ENCODE peak calls at places on chromosome 17, in six cellular contexts. Z, B, M, K, G and R are unnamed samples.

GRCh38 chr17:34816806-34817205 is 144.5 kb downstream of the CCT6B start:
- DNase-seq in Z (no peak), B (no peak), M (no peak), K (no peak), G (no peak), R (no peak)

GRCh38 chr17:44187131-44187899 is 543 bp downstream of the TMUB2 start:
- DNase-seq in Z (peak; percentile 46), B (peak; percentile 93), M (no peak), K (no peak), G (no peak), R (no peak)

GRCh38 chr17:80218391-80218790 is 1.7 kb downstream of the SGSH start:
- DNase-seq in Z (no peak), B (no peak), M (no peak), K (no peak), G (no peak), R (no peak)

GRCh38 chr17:50684612-50685333 is 22.9 kb downstream of the ANKRD40 start:
- DNase-seq in Z (no peak), B (peak; percentile 63), M (peak; percentile 18), K (no peak), G (peak; percentile 91), R (no peak)

GRCh38 chr17:51427259-51428255 is 167.2 kb downstream of the UTP18 start:
- DNase-seq in Z (no peak), B (no peak), M (no peak), K (no peak), G (no peak), R (no peak)

GRCh38 chr17:77233127-77233526 is 92.4 kb downstream of the SEC14L1 start:
- DNase-seq in Z (no peak), B (no peak), M (no peak), K (no peak), G (no peak), R (no peak)

GRCh38 chr17:36463916-36464764 is 22.3 kb upstream of the ZNHIT3 start:
- DNase-seq in Z (peak; percentile 67), B (peak; percentile 88), M (no peak), K (no peak), G (peak; percentile 58), R (no peak)

GRCh38 chr17:75356260-75356937 is 49.1 kb downstream of the GRB2 start:
- DNase-seq in Z (no peak), B (no peak), M (no peak), K (no peak), G (no peak), R (no peak)

GRCh38 chr17:29617481-29618271 is 5.0 kb downstream of the CORO6 start:
- DNase-seq in Z (peak; percentile 49), B (peak; percentile 90), M (no peak), K (no peak), G (peak; percentile 89), R (no peak)

GRCh38 chr17:57534863-57535651 is 210.0 kb downstream of the CCDC182 start:
- DNase-seq in Z (no peak), B (no peak), M (no peak), K (no peak), G (no peak), R (no peak)

GRCh38 chr17:67534941-67535340 is 157.9 kb downstream of the PITPNC1 start:
- DNase-seq in Z (no peak), B (no peak), M (no peak), K (no peak), G (no peak), R (no peak)

GRCh38 chr17:79150035-79150733 is 75.6 kb downstream of the ENGASE start:
- DNase-seq in Z (no peak), B (no peak), M (no peak), K (no peak), G (no peak), R (no peak)

GRCh38 chr17:30393491-30393890 is 14.8 kb downstream of the CPD start:
- DNase-seq in Z (peak; percentile 29), B (no peak), M (no peak), K (no peak), G (no peak), R (no peak)

GRCh38 chr17:72942594-72942993 is 149.9 kb downstream of the SLC39A11 start:
- DNase-seq in Z (peak; percentile 20), B (no peak), M (no peak), K (no peak), G (no peak), R (no peak)

GRCh38 chr17:67718325-67718941 is 697 bp downstream of the NOL11 start:
- DNase-seq in Z (peak; percentile 49), B (no peak), M (no peak), K (peak; percentile 5), G (peak; percentile 34), R (no peak)

GRCh38 chr17:58417300-58418092 is at the start of gene RNF43:
- DNase-seq in Z (peak; percentile 71), B (peak; percentile 96), M (peak; percentile 90), K (peak; percentile 77), G (peak; percentile 98), R (peak; percentile 96)

GRCh38 chr17:17935321-17936271 is 36.6 kb downstream of the TOM1L2 start:
- DNase-seq in Z (peak; percentile 92), B (no peak), M (peak; percentile 83), K (peak; percentile 53), G (peak; percentile 72), R (no peak)

GRCh38 chr17:78144146-78144719 is 2.0 kb upstream of the C17orf99 start:
- DNase-seq in Z (peak; percentile 76), B (peak; percentile 94), M (peak; percentile 71), K (peak; percentile 75), G (peak; percentile 90), R (no peak)

GRCh38 chr17:67490471-67490870 is 113.4 kb downstream of the PITPNC1 start:
- DNase-seq in Z (no peak), B (no peak), M (no peak), K (no peak), G (no peak), R (no peak)

GRCh38 chr17:41992576-41992975 is 24.7 kb downstream of the DNAJC7 start:
- DNase-seq in Z (no peak), B (no peak), M (no peak), K (no peak), G (no peak), R (no peak)

GRCh38 chr17:63714550-63715277 is 14.8 kb upstream of the LIMD2 start:
- DNase-seq in Z (peak; percentile 71), B (no peak), M (peak; percentile 27), K (no peak), G (no peak), R (no peak)

GRCh38 chr17:45230787-45231480 is 9.2 kb downstream of the FMNL1 start:
- DNase-seq in Z (peak; percentile 33), B (no peak), M (no peak), K (no peak), G (no peak), R (no peak)

GRCh38 chr17:66337866-66338472 is 35.6 kb downstream of the PRKCA start:
- DNase-seq in Z (no peak), B (no peak), M (no peak), K (no peak), G (no peak), R (no peak)

GRCh38 chr17:56112086-56112485 is 41.2 kb upstream of the ANKFN1 start:
- DNase-seq in Z (peak; percentile 64), B (no peak), M (no peak), K (no peak), G (no peak), R (no peak)

GRCh38 chr17:64174686-64175456 is 44.9 kb upstream of the ERN1 start:
- DNase-seq in Z (peak; percentile 71), B (no peak), M (no peak), K (peak; percentile 53), G (no peak), R (no peak)

GRCh38 chr17:71302721-71303549 is 817.9 kb upstream of the SOX9 start:
- DNase-seq in Z (no peak), B (no peak), M (no peak), K (no peak), G (no peak), R (no peak)

GRCh38 chr17:73293031-73293430 is 18.8 kb downstream of the CDC42EP4 start:
- DNase-seq in Z (no peak), B (no peak), M (no peak), K (no peak), G (no peak), R (no peak)

GRCh38 chr17:39104657-39105056 is 46.8 kb downstream of the PLXDC1 start:
- DNase-seq in Z (no peak), B (no peak), M (no peak), K (no peak), G (no peak), R (no peak)

GRCh38 chr17:65431116-65431515 is 130.3 kb downstream of the AXIN2 start:
- DNase-seq in Z (no peak), B (no peak), M (no peak), K (no peak), G (no peak), R (no peak)

GRCh38 chr17:46862949-46863348 is 11.6 kb downstream of the WNT9B start:
- DNase-seq in Z (no peak), B (peak; percentile 48), M (no peak), K (no peak), G (no peak), R (no peak)

GRCh38 chr17:46866747-46867146 is 15.4 kb downstream of the WNT9B start:
- DNase-seq in Z (no peak), B (no peak), M (no peak), K (no peak), G (no peak), R (no peak)

GRCh38 chr17:46866325-46866724 is 14.9 kb downstream of the WNT9B start:
- DNase-seq in Z (no peak), B (peak; percentile 22), M (no peak), K (no peak), G (no peak), R (no peak)

GRCh38 chr17:46863383-46864121 is 12.2 kb downstream of the WNT9B start:
- DNase-seq in Z (no peak), B (peak; percentile 39), M (no peak), K (no peak), G (no peak), R (no peak)

DNA sequence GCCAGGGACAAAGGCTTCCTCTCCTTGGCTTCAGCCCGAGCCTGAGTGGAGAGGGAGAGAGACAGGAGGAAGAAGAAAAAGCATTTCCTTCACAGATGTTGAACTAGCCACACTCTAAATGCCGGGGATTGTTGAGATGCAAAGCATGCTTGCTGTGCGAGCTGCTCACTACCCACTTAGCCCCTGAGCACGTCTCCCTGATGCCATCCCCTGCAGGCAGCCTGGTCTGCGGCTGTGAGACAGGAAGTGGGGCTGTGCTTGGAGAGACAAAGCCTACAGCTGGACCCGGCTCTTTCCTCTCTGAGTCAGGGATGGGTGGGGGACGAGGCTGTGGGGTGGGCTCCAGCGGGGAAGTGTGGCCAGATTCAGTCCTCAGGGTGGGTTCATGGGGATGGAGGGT is 13.7 kb downstream of the WNT9B start:
- DNase-seq in Z (peak; percentile 38), B (peak; percentile 40), M (no peak), K (no peak), G (no peak), R (no peak)
- H3K4me1 ChIP-seq in Z (peaks cover 4% of the 10 kb centered on the region), B (no peaks in the 10 kb centered on the region), M (no peaks in the 10 kb centered on the region), K (no peaks in the 10 kb centered on the region), G (no peaks in the 10 kb centered on the region), R (no peaks in the 10 kb centered on the region)

GRCh38 chr17:60640503-60640902 is 37.1 kb upstream of the BCAS3 start:
- DNase-seq in Z (peak; percentile 22), B (no peak), M (no peak), K (no peak), G (no peak), R (no peak)
- TF ChIP-seq CTCF in Z (peak; percentile 37), B (no peak), M (no peak), K (no peak), G (no peak), R (no peak)

GRCh38 chr17:1449412-1449967 is 6.5 kb downstream of the CRK start:
- DNase-seq in Z (no peak), B (no peak), M (no peak), K (no peak), G (no peak), R (no peak)
- H3K4me1 ChIP-seq in Z (peaks cover 3% of the 10 kb centered on the region), B (peaks cover 8% of the 10 kb centered on the region), M (peaks cover 45% of the 10 kb centered on the region), K (peaks cover 17% of the 10 kb centered on the region), G (peaks cover 25% of the 10 kb centered on the region), R (peaks cover 80% of the 10 kb centered on the region)

GRCh38 chr17:16488572-16488997 is 3.4 kb downstream of the LRRC75A start:
- DNase-seq in Z (no peak), B (no peak), M (no peak), K (no peak), G (peak; percentile 48), R (no peak)
- TF ChIP-seq CTCF in Z (no peak), B (no peak), M (no peak), K (no peak), G (no peak), R (no peak)